ENCODE peak calls at places on chromosomes 1 and 21, in six cellular contexts. D is cardiac fibroblast, C is neural crest cell, Y is fibroblast of lung, G is GM10248, K is HL-60. N is an unnamed sample.

GRCh38 chr1:167720965-167721616 is 691 bp upstream of the MPZL1 start:
- DNase-seq in Y (peak; percentile 77), D (peak; percentile 72), G (peak; percentile 27), K (peak; percentile 58), C (peak; percentile 10), N (no peak)

GRCh38 chr1:118692143-118692542 is 296.0 kb downstream of the TBX15 start:
- DNase-seq in G (no peak), C (no peak), K (no peak), Y (no peak), D (no peak), N (no peak)

GRCh38 chr1:245263701-245264100 is 108.9 kb downstream of the KIF26B start:
- DNase-seq in Y (no peak), K (no peak), C (no peak), D (peak; percentile 74), G (no peak), N (no peak)

GRCh38 chr1:57079454-57080157 is 113.8 kb upstream of the C8B start:
- DNase-seq in Y (no peak), D (no peak), C (no peak), G (no peak), K (no peak), N (no peak)

GRCh38 chr21:45006536-45007079 is 66.8 kb downstream of the SLX9 start:
- DNase-seq in K (no peak), Y (no peak), G (no peak), D (no peak), C (no peak), N (no peak)

GRCh38 chr21:37937668-37938067 is 21.4 kb upstream of the KCNJ6 start:
- DNase-seq in K (no peak), G (no peak), C (no peak), Y (no peak), D (no peak), N (no peak)

GRCh38 chr1:6724517-6725141 is 23.0 kb upstream of the DNAJC11 start:
- DNase-seq in Y (peak; percentile 31), D (peak; percentile 67), C (no peak), K (no peak), G (no peak), N (no peak)

GRCh38 chr1:2556277-2557145 is at the start of gene TNFRSF14:
- DNase-seq in D (peak; percentile 50), Y (peak; percentile 56), C (no peak), G (peak; percentile 83), K (peak; percentile 59), N (no peak)

GRCh38 chr1:54227091-54227602 is 27.2 kb downstream of the MRPL37 start:
- DNase-seq in Y (peak; percentile 54), C (no peak), D (peak; percentile 21), K (peak; percentile 70), G (no peak), N (no peak)

GRCh38 chr21:43864806-43865470 is at the start of gene AGPAT3:
- DNase-seq in Y (no peak), D (no peak), K (peak; percentile 18), G (peak; percentile 66), C (no peak), N (no peak)

GRCh38 chr1:212179394-212180076 is 105.7 kb upstream of the PPP2R5A start:
- DNase-seq in C (no peak), D (peak; percentile 93), K (no peak), G (no peak), Y (peak; percentile 86), N (no peak)

GRCh38 chr1:33560680-33561079 is 88.2 kb downstream of the ZSCAN20 start:
- DNase-seq in K (no peak), C (no peak), Y (no peak), D (peak; percentile 10), G (no peak), N (no peak)

GRCh38 chr1:97886199-97886598 is 34.6 kb downstream of the DPYD start:
- DNase-seq in G (no peak), K (no peak), Y (no peak), C (no peak), D (no peak), N (no peak)

GRCh38 chr1:187840557-187840956 is 1011.8 kb downstream of the PLA2G4A start:
- DNase-seq in G (no peak), K (no peak), C (no peak), Y (no peak), D (no peak), N (no peak)

GRCh38 chr21:21973806-21974205 is 975.6 kb downstream of the NCAM2 start:
- DNase-seq in D (no peak), K (no peak), G (no peak), C (no peak), Y (peak; percentile 5), N (no peak)

GRCh38 chr21:25934771-25935224 is 200.0 kb downstream of the GABPA start:
- DNase-seq in C (no peak), Y (peak; percentile 97), G (no peak), D (peak; percentile 99), K (peak; percentile 64), N (no peak)

GRCh38 chr1:52967666-52968065 is 40.6 kb downstream of the SCP2 start:
- DNase-seq in Y (no peak), K (no peak), C (no peak), G (no peak), D (no peak), N (no peak)

GRCh38 chr1:52973843-52974242 is 46.8 kb downstream of the SCP2 start:
- DNase-seq in D (no peak), K (no peak), C (no peak), G (no peak), Y (no peak), N (no peak)

DNA sequence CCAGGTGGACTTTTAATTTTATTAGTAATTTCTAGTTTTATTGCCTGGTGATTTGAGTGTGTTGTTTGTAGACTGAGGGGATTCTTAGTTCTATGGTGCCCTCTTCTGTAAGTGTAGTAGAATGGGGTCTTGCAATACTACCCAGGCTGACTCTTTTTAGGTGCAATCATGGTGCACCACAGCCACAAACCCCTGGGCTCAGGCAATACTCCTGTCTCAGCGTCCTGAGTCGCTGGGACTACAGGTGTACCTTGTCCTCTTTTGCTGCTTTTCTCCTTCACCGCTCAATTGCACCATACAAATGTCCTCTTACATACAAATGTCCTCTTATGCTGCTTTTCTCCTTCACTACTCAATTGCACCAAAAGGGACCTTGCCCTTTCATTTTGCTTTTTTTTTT is 43.1 kb downstream of the SCP2 start:
- DNase-seq in K (no peak), G (no peak), D (peak; percentile 34), Y (peak; percentile 47), C (no peak), N (no peak)
- TF ChIP-seq CTCF in K (no peak), G (peak; percentile 21), D (no peak), Y (no peak), C (peak; percentile 42), N (no peak)

GRCh38 chr1:92310185-92310597 is 11.3 kb downstream of the RPAP2 start:
- DNase-seq in Y (peak; percentile 54), K (no peak), C (no peak), G (peak; percentile 29), D (peak; percentile 62), N (no peak)
- TF ChIP-seq CTCF in Y (peak; percentile 15), K (peak; percentile 30), C (peak; percentile 71), G (peak; percentile 46), D (peak; percentile 44), N (no peak)

GRCh38 chr1:77953907-77954306 is 25.0 kb downstream of the FUBP1 start:
- DNase-seq in D (no peak), G (no peak), C (no peak), K (no peak), Y (no peak), N (no peak)

GRCh38 chr1:77950873-77951272 is 28.0 kb downstream of the FUBP1 start:
- DNase-seq in Y (no peak), C (no peak), K (no peak), D (no peak), G (no peak), N (no peak)

GRCh38 chr1:77945345-77945744 is 33.5 kb downstream of the FUBP1 start:
- DNase-seq in C (no peak), Y (no peak), D (no peak), G (no peak), K (no peak), N (no peak)

GRCh38 chr1:77951328-77951727 is 27.5 kb downstream of the FUBP1 start:
- DNase-seq in D (no peak), Y (no peak), C (no peak), K (no peak), G (no peak), N (no peak)

GRCh38 chr1:77948841-77949424 is 29.9 kb downstream of the FUBP1 start:
- DNase-seq in G (no peak), K (no peak), C (no peak), Y (peak; percentile 57), D (peak; percentile 69), N (no peak)
- TF ChIP-seq CTCF in G (no peak), K (no peak), C (no peak), Y (peak; percentile 32), D (peak; percentile 37), N (no peak)

GRCh38 chr1:234729566-234729965 is 119.6 kb upstream of the IRF2BP2 start:
- DNase-seq in G (no peak), K (no peak), C (no peak), D (peak; percentile 39), Y (no peak), N (no peak)

GRCh38 chr1:234725177-234726132 is 115.5 kb upstream of the IRF2BP2 start:
- DNase-seq in K (peak; percentile 45), D (peak; percentile 26), C (no peak), Y (peak; percentile 28), G (no peak), N (no peak)

GRCh38 chr1:234728740-234729139 is 118.8 kb upstream of the IRF2BP2 start:
- DNase-seq in D (no peak), C (no peak), Y (no peak), G (no peak), K (no peak), N (no peak)

GRCh38 chr1:234726359-234726836 is 116.4 kb upstream of the IRF2BP2 start:
- DNase-seq in K (no peak), C (no peak), D (no peak), Y (no peak), G (no peak), N (no peak)

DNA sequence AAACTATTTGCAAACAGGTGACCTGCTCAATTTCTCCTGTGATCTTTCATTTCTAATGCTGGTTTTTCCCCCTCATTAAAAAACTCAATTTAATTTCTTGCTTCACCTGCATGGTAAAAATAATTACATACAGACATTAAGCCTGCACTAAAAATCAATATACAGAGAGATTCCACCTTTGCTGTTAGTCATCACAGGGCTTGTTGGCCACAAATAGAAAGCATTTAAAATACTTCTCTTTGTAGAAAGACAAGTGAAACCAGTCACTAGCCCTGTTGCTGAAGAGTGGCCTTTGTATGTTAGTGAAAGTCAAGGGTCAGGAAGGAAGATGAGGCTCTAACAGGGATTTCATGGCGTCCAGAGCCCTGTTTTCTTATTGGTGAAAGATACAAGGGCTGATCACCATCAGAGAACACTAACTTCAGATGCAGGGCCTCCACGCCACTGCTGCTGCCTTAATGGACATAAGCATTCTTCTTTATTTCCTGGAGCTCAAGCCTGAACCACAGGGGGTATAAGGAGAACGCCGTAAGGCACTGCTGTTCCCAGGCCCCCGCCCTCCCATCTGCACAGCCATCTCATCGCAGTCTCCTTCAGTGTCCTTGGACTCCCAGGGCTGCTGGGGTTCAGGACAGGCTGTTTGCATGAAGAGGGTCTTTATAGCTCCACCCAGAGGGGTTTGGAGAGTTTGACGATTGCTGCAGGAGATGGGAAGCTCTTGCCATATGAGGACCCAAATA is 117.2 kb upstream of the IRF2BP2 start:
- DNase-seq in Y (no peak), D (no peak), K (no peak), C (no peak), G (peak; percentile 64), N (no peak)
- TF ChIP-seq CTCF in Y (no peak), D (no peak), K (no peak), C (no peak), G (no peak), N (no peak)

GRCh38 chr1:115674011-115674410 is 32.2 kb downstream of the VANGL1 start:
- DNase-seq in G (no peak), K (no peak), D (no peak), Y (no peak), C (no peak), N (no peak)
- TF ChIP-seq CTCF in G (no peak), K (no peak), D (no peak), Y (no peak), C (no peak), N (no peak)

GRCh38 chr1:178498896-178499675 is 2.3 kb upstream of the CLEC20A start:
- DNase-seq in Y (no peak), G (no peak), K (no peak), D (no peak), C (no peak), N (no peak)
- TF ChIP-seq CTCF in Y (no peak), G (no peak), K (no peak), D (no peak), C (no peak), N (no peak)

N was measured in omental fat pad.